ENCODE peak calls at places on chromosomes 11 and 22, in five cellular contexts. Q is Ammon's horn, G is AG04450, T is sciatic nerve, K is left ventricle myocardium inferior. P is an unnamed sample.

GRCh38 chr11:35045219-35045819 is 93.7 kb upstream of the CD44 start:
- DNase-seq in K (no peak), G (no peak), T (no peak), Q (peak), P (no peak)

GRCh38 chr11:64437426-64437825 is 78.5 kb downstream of the RPS6KA4 start:
- DNase-seq in G (no peak), Q (no peak), K (no peak), T (no peak), P (no peak)

GRCh38 chr11:2796091-2796490 is 89.5 kb downstream of the CDKN1C start:
- DNase-seq in K (peak), Q (no peak), T (peak), G (no peak), P (no peak)

GRCh38 chr11:134544095-134544815 is 132.2 kb upstream of the B3GAT1 start:
- DNase-seq in K (no peak), Q (no peak), T (no peak), G (no peak), P (no peak)

GRCh38 chr11:119093951-119094815 is 7.5 kb downstream of the DPAGT1 start:
- DNase-seq in G (no peak), K (no peak), Q (peak), T (no peak), P (no peak)

GRCh38 chr11:59689015-59689414 is 20.2 kb upstream of the PATL1 start:
- DNase-seq in G (no peak), Q (no peak), K (no peak), T (no peak), P (no peak)

GRCh38 chr11:20609727-20610707 is 10.6 kb downstream of the SLC6A5 start:
- DNase-seq in G (peak), Q (peak), K (peak), T (peak), P (no peak)

GRCh38 chr22:30397656-30398635 is 1.1 kb downstream of the SEC14L2 start:
- DNase-seq in T (no peak), G (no peak), Q (peak), K (no peak), P (no peak)

GRCh38 chr11:95088946-95089619 is 563 bp upstream of the ENDOD1 start:
- DNase-seq in T (no peak), Q (no peak), G (no peak), K (no peak), P (no peak)

GRCh38 chr11:47375020-47375419 is 3.3 kb downstream of the SPI1 start:
- DNase-seq in T (no peak), K (no peak), G (no peak), Q (no peak), P (no peak)

GRCh38 chr11:134864233-134864967 is 452.4 kb upstream of the B3GAT1 start:
- DNase-seq in K (no peak), Q (no peak), G (no peak), T (no peak), P (no peak)

GRCh38 chr11:120335596-120335927 is 651 bp upstream of the ARHGEF12 start:
- DNase-seq in T (no peak), Q (no peak), K (no peak), G (no peak), P (no peak)